ENCODE peak calls at places on chromosomes 3 and 15, in five cellular contexts. N is suprapubic skin, R is GM04503, Z is body of pancreas, X is astrocyte of the cerebellum. K is an unnamed sample.

GRCh38 chr15:74593122-74593521 is 22.5 kb upstream of the CLK3 start:
- DNase-seq in N (no peak), X (no peak), R (no peak), Z (no peak), K (no peak)

GRCh38 chr15:79918278-79918677 is 21.5 kb upstream of the MTHFS start:
- DNase-seq in Z (no peak), N (no peak), R (no peak), X (no peak), K (no peak)

GRCh38 chr3:127572735-127573134 is 17.8 kb downstream of the TPRA1 start:
- DNase-seq in R (no peak), N (no peak), Z (no peak), X (no peak), K (no peak)

GRCh38 chr3:158668506-158668905 is 3.9 kb downstream of the LXN start:
- DNase-seq in Z (no peak), R (no peak), X (peak), N (no peak), K (no peak)

GRCh38 chr15:78492841-78493240 is 14.5 kb upstream of the HYKK start:
- DNase-seq in R (no peak), Z (no peak), X (no peak), N (no peak), K (no peak)

GRCh38 chr3:23325466-23326065 is 122.4 kb downstream of the UBE2E2 start:
- DNase-seq in R (no peak), N (no peak), X (no peak), Z (no peak), K (no peak)

GRCh38 chr3:149247929-149248691 is 26.5 kb upstream of the CP start:
- DNase-seq in X (no peak), N (no peak), Z (peak), R (no peak), K (no peak)

GRCh38 chr3:73094127-73094526 is 32.7 kb downstream of the EBLN2 start:
- DNase-seq in R (no peak), N (no peak), X (no peak), Z (no peak), K (no peak)

GRCh38 chr3:4720316-4721075 is 227.3 kb downstream of the ITPR1 start:
- DNase-seq in Z (peak), X (peak), R (peak), N (no peak), K (peak)

GRCh38 chr3:190673157-190673556 is 159.3 kb downstream of the IL1RAP start:
- DNase-seq in Z (no peak), R (peak), N (no peak), X (no peak), K (no peak)